ENCODE peak calls at places on chromosomes 5 and 9, in five cellular contexts. A is left lung, S is cardiac muscle cell, C is bronchial epithelial cell, R is Calu3. X is an unnamed sample.

GRCh38 chr5:149632311-149633251 is 51.3 kb downstream of the ARHGEF37 start:
- DNase-seq in A (no peak), S (peak), R (peak), C (peak), X (no peak)

GRCh38 chr5:1285141-1285540 is 9.7 kb downstream of the TERT start:
- DNase-seq in A (peak), S (no peak), C (no peak), R (no peak), X (no peak)

GRCh38 chr9:93908591-93909241 is 46.4 kb downstream of the BARX1 start:
- DNase-seq in A (peak), C (no peak), S (no peak), R (peak), X (no peak)

GRCh38 chr5:159174511-159175168 is 34.7 kb downstream of the RNF145 start:
- DNase-seq in S (peak), C (no peak), A (no peak), R (no peak), X (no peak)

GRCh38 chr9:127178646-127179632 is 56.5 kb upstream of the ANGPTL2 start:
- DNase-seq in A (no peak), S (no peak), R (no peak), C (no peak), X (no peak)

GRCh38 chr5:74420220-74420619 is 220.3 kb downstream of the ENC1 start:
- DNase-seq in S (no peak), A (no peak), C (no peak), R (no peak), X (no peak)

GRCh38 chr5:37886207-37886905 is 46.5 kb upstream of the GDNF start:
- DNase-seq in A (no peak), S (peak), C (no peak), R (no peak), X (no peak)

GRCh38 chr9:5971740-5972139 is 43.7 kb downstream of the RANBP6 start:
- DNase-seq in S (peak), A (no peak), R (no peak), C (peak), X (no peak)

GRCh38 chr5:22372826-22373660 is 480.1 kb downstream of the CDH12 start:
- DNase-seq in S (no peak), A (no peak), C (no peak), R (no peak), X (no peak)

GRCh38 chr5:16160706-16161105 is 18.9 kb downstream of the MARCHF11 start:
- DNase-seq in A (no peak), R (peak), C (peak), S (peak), X (peak)

GRCh38 chr9:22144226-22144625 is 135.1 kb upstream of the CDKN2B start:
- DNase-seq in A (no peak), C (peak), S (no peak), R (no peak), X (no peak)

GRCh38 chr9:31608413-31608812 is 776.0 kb upstream of the ACO1 start:
- DNase-seq in R (no peak), C (peak), A (no peak), S (no peak), X (no peak)

DNA sequence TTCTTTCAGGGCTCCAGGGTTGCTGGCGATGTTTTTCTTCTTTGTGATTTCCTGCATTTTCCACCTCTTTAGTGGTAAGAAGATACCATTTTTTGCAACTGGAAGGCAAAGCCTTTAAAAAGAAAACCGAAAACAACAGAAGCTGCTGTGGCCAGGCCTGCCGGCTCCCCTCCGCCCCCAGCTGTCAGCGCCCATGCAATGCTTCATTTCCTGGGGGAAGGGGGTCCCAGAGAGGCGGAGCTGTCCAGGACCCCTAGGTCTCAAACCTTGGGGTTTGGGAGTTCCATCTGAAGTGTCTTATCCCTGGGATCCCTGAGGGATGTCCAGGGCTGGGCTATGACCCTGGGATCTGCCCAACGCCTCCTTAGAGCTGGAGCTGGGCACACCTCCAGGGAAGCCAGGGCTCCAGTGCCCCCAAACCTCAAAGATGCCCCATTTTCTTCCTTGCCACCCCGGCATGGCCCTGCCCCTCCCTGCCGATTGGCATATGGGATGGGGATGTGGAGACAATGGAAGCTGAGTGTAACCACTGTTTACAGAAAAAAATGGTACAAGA is 257.2 kb upstream of the MVB12B start:
- DNase-seq in S (no peak), A (no peak), C (no peak), R (no peak), X (no peak)
- TF ChIP-seq CTCF in S (no peak), A (no peak), C (no peak), R (no peak), X (no peak)

DNA sequence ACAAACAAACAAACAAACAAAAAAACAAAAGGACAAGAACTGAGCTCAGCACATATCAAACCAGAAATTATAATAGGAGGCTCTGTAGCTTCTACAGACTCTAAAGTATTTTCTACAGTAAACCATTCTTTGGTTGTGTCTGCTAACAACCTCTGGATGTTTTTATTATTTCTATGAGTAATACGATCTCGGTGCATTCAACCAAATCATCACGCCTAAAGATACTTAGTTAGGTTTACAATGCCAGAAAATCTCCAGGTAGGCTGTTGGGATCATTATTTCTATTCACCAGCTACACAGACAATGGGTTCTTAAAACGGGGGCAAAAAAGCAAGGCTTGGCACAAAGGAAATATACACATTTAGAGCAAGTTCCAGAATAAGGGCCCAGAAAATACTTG is 41.6 kb upstream of the ALDOB start:
- DNase-seq in A (no peak), C (peak), R (no peak), S (no peak), X (no peak)
- TF ChIP-seq CTCF in A (no peak), C (no peak), R (no peak), S (no peak), X (no peak)

DNA sequence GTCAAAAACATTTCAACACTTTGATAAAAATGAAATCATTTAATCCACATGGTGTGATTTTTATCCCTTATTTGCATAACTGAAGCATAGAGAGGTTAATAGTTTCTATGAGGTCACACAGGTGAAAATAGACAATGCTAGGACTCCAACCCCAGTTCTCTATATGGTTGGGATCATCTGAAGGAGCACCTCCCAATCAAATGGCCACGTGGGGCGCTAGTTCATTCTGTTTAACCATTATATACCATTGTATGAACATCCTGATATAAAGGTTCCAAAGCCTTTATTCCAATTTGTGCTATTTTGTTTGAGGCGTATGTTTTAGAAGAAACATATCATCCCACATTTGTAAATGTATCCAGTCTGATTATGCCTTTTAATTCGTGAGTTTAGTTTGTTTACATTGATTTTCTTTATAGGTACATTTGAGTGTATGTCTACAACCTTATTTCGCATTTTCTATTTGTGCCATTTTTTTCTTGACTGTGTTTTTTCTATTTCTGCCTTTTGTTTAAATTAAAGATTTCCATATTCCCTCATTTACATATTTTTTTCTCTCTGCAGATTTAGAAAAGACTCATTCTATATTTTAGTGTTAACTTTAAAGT is 1092.0 kb downstream of the MAT2B start:
- DNase-seq in C (peak), R (peak), A (no peak), S (no peak), X (peak)
- TF ChIP-seq CTCF in C (peak), R (no peak), A (no peak), S (no peak), X (peak)

GRCh38 chr9:119177141-119177540 is 192.1 kb downstream of the BRINP1 start:
- DNase-seq in R (no peak), A (no peak), C (no peak), S (no peak), X (no peak)
- TF ChIP-seq CTCF in R (no peak), A (no peak), C (no peak), S (no peak), X (no peak)

DNA sequence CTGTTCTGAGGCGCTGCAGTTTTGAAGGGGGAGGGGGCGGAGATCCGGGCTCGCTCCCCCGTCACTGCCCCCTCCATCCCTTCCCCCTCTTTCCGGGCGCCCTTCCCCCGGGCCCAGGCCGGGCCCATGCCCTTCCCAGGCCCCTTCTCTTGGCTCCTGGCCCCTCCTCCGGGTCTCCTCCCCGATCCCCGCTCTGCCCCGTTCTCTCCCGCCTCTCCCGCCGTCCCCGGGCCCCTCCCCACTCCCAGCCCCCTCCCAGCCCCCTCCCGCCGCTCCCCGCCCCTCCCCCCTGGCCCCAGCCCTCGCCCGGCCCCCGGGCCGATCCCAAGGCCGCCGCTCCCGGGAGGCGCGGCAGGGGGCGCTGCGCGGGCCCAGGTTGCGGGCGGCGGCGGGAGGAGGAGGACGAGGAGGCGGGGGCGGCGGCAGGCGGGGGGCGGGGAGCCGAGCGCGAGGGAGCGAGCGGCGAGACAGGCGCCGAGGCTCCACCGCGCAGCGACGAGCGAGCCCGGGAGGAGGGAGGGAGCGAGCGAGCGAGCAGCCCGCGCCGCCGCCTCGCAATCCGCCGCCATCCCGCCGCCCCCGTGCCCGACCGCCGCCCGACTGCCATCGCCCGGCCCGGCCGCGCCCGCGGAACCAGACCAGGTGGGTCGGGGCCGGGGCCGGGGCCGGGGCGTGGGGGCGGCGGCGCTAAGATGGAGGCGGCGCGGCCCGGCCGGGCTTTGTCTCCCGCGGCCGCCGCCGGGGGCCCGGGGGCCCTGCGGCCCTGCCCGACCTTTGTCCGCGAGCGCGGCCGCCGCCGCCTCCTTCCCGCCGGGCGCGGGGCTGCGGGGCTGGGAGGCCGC is at the start of gene PRRC2B:
- DNase-seq in R (peak), A (peak), S (peak), C (peak), X (peak)
- TF ChIP-seq CTCF in R (peak), A (peak), S (peak), C (peak), X (peak)

DNA sequence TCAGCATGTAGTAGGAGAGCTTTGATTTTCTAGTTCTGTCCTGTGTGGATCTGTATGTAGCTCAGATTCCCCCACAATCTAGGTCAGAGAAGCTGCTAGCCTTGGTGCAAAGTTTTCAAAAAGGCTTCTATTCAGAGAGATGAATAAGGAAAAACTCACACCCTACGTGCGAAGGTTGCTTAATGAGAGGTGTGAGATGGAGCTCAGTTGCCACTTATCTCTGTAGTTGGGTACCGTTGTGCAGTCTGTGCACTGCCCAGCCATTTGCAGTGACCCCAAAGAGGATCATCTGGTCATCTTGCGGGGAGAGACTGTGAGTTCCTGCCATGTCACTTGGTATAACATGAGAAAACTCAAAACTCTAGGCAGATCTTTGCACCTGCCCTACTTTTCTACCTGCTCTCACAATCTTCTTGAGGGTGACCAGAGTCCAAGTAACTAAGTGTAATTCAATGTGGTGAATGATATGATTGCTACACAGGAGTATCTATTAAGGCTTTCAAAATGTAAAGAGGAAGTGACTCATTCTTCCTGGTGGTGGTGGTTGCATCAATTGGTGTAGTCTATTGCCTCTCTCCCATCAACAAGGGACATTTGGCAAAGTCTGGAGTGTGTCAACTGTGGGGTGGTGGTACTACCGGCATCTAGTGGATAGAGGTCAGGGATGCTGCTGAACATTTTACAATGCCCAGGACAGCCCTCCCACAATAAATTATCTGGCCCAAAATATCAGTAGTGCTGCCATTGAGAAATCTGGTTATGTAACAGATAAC is 65.2 kb downstream of the TMC1 start:
- DNase-seq in R (peak), S (peak), C (peak), A (no peak), X (no peak)
- TF ChIP-seq CTCF in R (no peak), S (peak), C (peak), A (no peak), X (no peak)

DNA sequence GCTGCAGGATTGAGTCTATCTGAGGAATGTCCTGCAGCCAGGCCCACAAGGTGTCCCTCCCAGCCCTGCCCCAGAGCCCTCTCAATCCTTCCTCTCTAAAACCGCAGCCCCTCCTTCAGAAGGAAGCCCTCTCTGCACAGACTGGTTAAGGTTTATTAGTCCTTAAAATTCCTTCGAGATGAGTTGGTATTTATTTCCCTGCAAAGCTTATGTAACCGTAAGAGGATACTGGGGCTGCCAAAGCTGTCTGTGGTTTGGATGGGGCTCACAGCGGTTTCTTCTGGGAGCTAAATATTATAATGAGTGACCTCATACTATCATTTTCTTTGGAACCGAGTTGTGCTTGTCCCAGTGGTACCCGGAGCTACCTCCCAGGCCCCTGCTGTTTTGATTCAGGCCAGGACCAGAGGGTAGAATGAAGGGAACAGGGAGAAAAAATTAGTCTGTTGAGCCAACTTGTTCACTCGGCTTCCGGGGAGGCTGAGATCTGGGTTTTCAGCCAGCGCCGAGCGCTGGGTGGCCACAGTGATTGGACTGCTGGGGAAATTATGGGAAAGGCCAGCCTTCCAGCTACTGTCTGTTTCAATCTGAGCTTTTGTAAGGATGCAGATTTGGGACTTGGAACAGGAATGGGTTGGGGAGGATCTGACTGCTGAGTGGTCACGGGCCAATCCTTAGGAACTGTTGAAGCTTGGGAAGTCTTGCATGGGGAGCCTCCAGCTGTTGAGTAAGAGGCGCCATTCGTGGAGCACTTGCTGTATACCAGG is 107.5 kb downstream of the NDFIP1 start:
- DNase-seq in A (peak), C (peak), S (peak), R (peak), X (no peak)
- TF ChIP-seq CTCF in A (no peak), C (no peak), S (no peak), R (no peak), X (no peak)

GRCh38 chr9:25716220-25716872 is 38.1 kb upstream of the TUSC1 start:
- DNase-seq in A (no peak), R (peak), C (peak), S (peak), X (peak)
- TF ChIP-seq CTCF in A (peak), R (no peak), C (peak), S (peak), X (peak)